ENCODE peak calls at places on chromosome 15, in six cellular contexts. X is OCI-LY7, U is breast epithelium, B is left ventricle myocardium inferior, N is GM13976, I is nephron progenitor cell. O is an unnamed sample.

GRCh38 chr15:67885848-67886247 is 46.0 kb upstream of the RNU6-1 start:
- DNase-seq in X (no peak), U (no peak), B (no peak), N (no peak), I (no peak), O (no peak)

GRCh38 chr15:101105059-101105851 is 146.6 kb downstream of the CHSY1 start:
- DNase-seq in X (no peak), U (no peak), B (no peak), N (no peak), I (no peak), O (no peak)

GRCh38 chr15:33730815-33731214 is 237.5 kb upstream of the CHRM5 start:
- DNase-seq in X (no peak), U (no peak), B (no peak), N (no peak), I (no peak), O (no peak)

GRCh38 chr15:29054171-29055045 is 168.6 kb downstream of the APBA2 start:
- DNase-seq in X (no peak), U (no peak), B (no peak), N (no peak), I (no peak), O (no peak)

GRCh38 chr15:48190932-48191573 is 412 bp upstream of the CTXN2 start:
- DNase-seq in X (peak; percentile 25), U (no peak), B (peak; percentile 48), N (peak; percentile 47), I (peak; percentile 97), O (no peak)

GRCh38 chr15:67036775-67037555 is 28.4 kb upstream of the SMAD3 start:
- DNase-seq in X (no peak), U (no peak), B (no peak), N (no peak), I (no peak), O (no peak)

GRCh38 chr15:74815121-74815933 is 2.7 kb downstream of the LMAN1L start:
- DNase-seq in X (no peak), U (peak; percentile 42), B (peak; percentile 69), N (no peak), I (no peak), O (no peak)

GRCh38 chr15:31331389-31331788 is 4.8 kb downstream of the KLF13 start:
- DNase-seq in X (no peak), U (no peak), B (no peak), N (no peak), I (no peak), O (no peak)

GRCh38 chr15:75349851-75350588 is 3.2 kb downstream of the NEIL1 start:
- DNase-seq in X (peak; percentile 83), U (no peak), B (no peak), N (peak; percentile 73), I (no peak), O (no peak)

GRCh38 chr15:47485419-47485818 is 231.9 kb upstream of the SEMA6D start:
- DNase-seq in X (no peak), U (no peak), B (no peak), N (no peak), I (no peak), O (no peak)

GRCh38 chr15:48664436-48664835 is 18.9 kb upstream of the FBN1 start:
- DNase-seq in X (no peak), U (no peak), B (no peak), N (no peak), I (no peak), O (no peak)

GRCh38 chr15:67149859-67150824 is 84.7 kb downstream of the SMAD3 start:
- DNase-seq in X (no peak), U (no peak), B (peak; percentile 67), N (peak; percentile 58), I (peak; percentile 51), O (no peak)

GRCh38 chr15:85030301-85031049 is 48.8 kb downstream of the PDE8A start:
- DNase-seq in X (no peak), U (no peak), B (no peak), N (no peak), I (no peak), O (no peak)

GRCh38 chr15:40723919-40724318 is 28.9 kb downstream of the RAD51 start:
- DNase-seq in X (no peak), U (no peak), B (no peak), N (no peak), I (no peak), O (no peak)

GRCh38 chr15:57281357-57281756 is 94.9 kb upstream of the CGNL1 start:
- DNase-seq in X (peak; percentile 20), U (no peak), B (no peak), N (no peak), I (no peak), O (no peak)

GRCh38 chr15:33278816-33279612 is 31.8 kb upstream of the RYR3 start:
- DNase-seq in X (no peak), U (no peak), B (no peak), N (no peak), I (no peak), O (no peak)

GRCh38 chr15:95371664-95372063 is 958.8 kb upstream of the NR2F2 start:
- DNase-seq in X (no peak), U (no peak), B (no peak), N (no peak), I (no peak), O (no peak)

GRCh38 chr15:74025436-74025835 is 30.9 kb downstream of the PML start:
- DNase-seq in X (no peak), U (no peak), B (no peak), N (no peak), I (no peak), O (no peak)

GRCh38 chr15:57118013-57118799 is 199.8 kb downstream of the TCF12 start:
- DNase-seq in X (no peak), U (no peak), B (no peak), N (no peak), I (no peak), O (no peak)

GRCh38 chr15:79157631-79158592 is 67.3 kb upstream of the RASGRF1 start:
- DNase-seq in X (no peak), U (no peak), B (no peak), N (no peak), I (no peak), O (no peak)

GRCh38 chr15:67158367-67158766 is 93.0 kb downstream of the SMAD3 start:
- DNase-seq in X (no peak), U (no peak), B (no peak), N (no peak), I (no peak), O (peak; percentile 49)

GRCh38 chr15:64688179-64688578 is 87.2 kb downstream of the RBPMS2 start:
- DNase-seq in X (no peak), U (no peak), B (no peak), N (no peak), I (no peak), O (no peak)

GRCh38 chr15:25943831-25944230 is 80.7 kb upstream of the ATP10A start:
- DNase-seq in X (peak; percentile 11), U (no peak), B (no peak), N (no peak), I (no peak), O (no peak)

GRCh38 chr15:78808550-78808949 is 2.7 kb downstream of the ADAMTS7 start:
- DNase-seq in X (peak; percentile 63), U (no peak), B (peak; percentile 58), N (peak; percentile 68), I (no peak), O (no peak)

GRCh38 chr15:38128389-38128788 is 124.2 kb upstream of the SPRED1 start:
- DNase-seq in X (no peak), U (no peak), B (no peak), N (no peak), I (no peak), O (no peak)

GRCh38 chr15:96477227-96477626 is 146.7 kb downstream of the NR2F2 start:
- DNase-seq in X (no peak), U (no peak), B (no peak), N (no peak), I (no peak), O (no peak)

GRCh38 chr15:51841401-51842040 is 12.1 kb downstream of the TMOD3 start:
- DNase-seq in X (no peak), U (no peak), B (no peak), N (no peak), I (no peak), O (no peak)

GRCh38 chr15:93052090-93052892 is 36.7 kb downstream of the RGMA start:
- DNase-seq in X (peak; percentile 35), U (no peak), B (no peak), N (no peak), I (no peak), O (peak; percentile 25)
- TF ChIP-seq CTCF in X (peak; percentile 74), U (no peak), B (no peak), N (peak; percentile 5), I (no peak), O (peak; percentile 14)

DNA sequence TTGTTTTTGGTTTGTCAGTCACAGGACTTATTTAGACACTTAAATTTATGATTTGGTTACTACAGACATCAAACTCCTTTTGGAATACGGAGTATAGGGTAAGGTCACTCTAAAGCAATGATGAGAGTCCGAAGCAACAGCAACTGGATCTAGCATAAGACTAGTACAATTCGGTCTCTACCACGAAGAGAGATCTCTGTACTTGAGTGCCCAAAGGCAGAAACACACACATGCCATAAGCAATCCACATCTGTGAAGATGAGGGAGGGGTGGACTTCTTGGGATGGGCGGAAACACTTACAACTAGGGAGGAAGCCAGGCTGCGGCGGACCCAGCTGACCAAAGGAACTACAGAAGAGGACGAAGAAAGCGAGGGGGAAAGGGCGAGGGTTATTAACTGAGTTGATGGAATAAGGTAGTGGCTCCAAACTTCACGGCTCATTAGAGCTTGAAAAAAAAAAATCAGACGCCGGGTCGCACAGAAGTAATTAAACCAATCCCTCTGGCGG is 595 bp downstream of the DPH6 start:
- DNase-seq in X (peak; percentile 50), U (no peak), B (peak; percentile 47), N (peak; percentile 6), I (peak; percentile 46), O (peak; percentile 21)
- TF ChIP-seq CTCF in X (no peak), U (no peak), B (no peak), N (no peak), I (no peak), O (no peak)

DNA sequence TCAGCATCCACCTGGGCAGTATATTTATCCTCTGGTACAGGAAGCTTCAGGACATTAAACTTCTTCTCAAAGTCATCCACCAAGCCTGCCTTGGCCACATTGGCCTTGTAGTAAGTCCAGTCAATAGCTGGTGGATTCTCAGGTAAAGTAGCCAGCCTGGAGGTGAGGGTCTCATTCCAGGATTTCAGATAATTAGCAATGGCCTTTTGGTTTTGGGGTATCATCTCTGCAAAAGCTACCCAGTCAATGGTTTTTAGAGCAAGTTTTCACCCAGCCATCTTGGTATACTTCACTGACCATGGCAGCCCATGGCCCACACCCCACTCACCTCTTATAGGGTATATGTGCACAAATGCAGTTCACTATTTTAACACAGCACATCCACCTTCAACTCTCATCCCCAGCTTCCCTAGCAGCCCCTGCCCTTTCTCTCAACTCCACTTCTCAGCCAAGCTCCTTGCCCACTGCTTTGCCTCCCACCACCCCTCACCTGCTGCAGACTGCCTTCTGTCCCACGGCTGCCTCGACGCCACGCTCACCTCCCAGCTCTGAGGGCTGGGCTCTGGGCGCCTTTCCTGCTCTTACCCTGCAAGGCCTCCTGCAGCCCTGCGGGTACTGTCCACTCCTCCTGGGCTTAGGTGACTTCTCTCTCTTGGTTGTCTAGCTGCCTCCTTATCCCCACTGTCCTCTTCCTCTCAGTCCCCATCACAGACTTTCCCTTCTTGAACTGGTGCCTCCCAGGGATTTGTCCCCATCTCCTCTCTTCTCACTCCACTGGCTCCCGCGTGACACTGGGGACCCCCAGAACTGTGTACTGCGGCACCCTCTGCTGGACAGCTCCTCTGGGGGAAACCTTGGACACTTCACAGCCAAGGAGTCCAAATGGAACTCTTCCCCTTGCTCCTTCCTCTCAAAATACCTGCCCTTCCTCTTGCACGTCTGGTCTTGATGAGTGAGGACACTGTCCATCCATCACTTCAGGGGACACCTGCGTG is 1.7 kb upstream of the TGM5 start:
- DNase-seq in X (no peak), U (no peak), B (no peak), N (peak; percentile 74), I (peak; percentile 48), O (no peak)
- TF ChIP-seq CTCF in X (peak; percentile 20), U (no peak), B (no peak), N (peak; percentile 76), I (no peak), O (no peak)

GRCh38 chr15:91968610-91969009 is 115.1 kb downstream of the SLCO3A1 start:
- DNase-seq in X (no peak), U (no peak), B (no peak), N (no peak), I (no peak), O (no peak)
- TF ChIP-seq CTCF in X (peak; percentile 39), U (no peak), B (no peak), N (no peak), I (no peak), O (no peak)

O was measured in gastrocnemius medialis.